ENCODE peak calls at places on chromosomes 4 and X, in six cellular contexts. P is transverse colon, I is cardiac muscle cell, Q is right cardiac atrium, D is lower leg skin, V is HCT116. M is an unnamed sample.

GRCh38 chr4:104490770-104491395 is 3.8 kb downstream of the CXXC4 start:
- DNase-seq in P (peak), I (peak), V (no peak), Q (peak), D (peak), M (no peak)

GRCh38 chrX:141924293-141924692 is 20.6 kb downstream of the MAGEC1 start:
- DNase-seq in Q (no peak), P (no peak), D (no peak), V (no peak), I (no peak), M (no peak)

GRCh38 chrX:39149761-39150160 is 348.5 kb downstream of the MID1IP1 start:
- DNase-seq in P (peak), I (peak), D (peak), V (no peak), Q (peak), M (no peak)

GRCh38 chr4:147345662-147346061 is 135.2 kb upstream of the EDNRA start:
- DNase-seq in I (no peak), Q (no peak), D (no peak), P (no peak), V (no peak), M (no peak)

GRCh38 chrX:23890933-23891332 is 16.8 kb downstream of the APOO start:
- DNase-seq in V (no peak), D (no peak), P (no peak), Q (no peak), I (no peak), M (no peak)

GRCh38 chr4:137106733-137107132 is 425.6 kb downstream of the PCDH18 start:
- DNase-seq in D (no peak), P (no peak), V (no peak), Q (no peak), I (no peak), M (no peak)

GRCh38 chr4:82706349-82707000 is 92.1 kb downstream of the SCD5 start:
- DNase-seq in V (no peak), D (no peak), Q (no peak), I (peak), P (no peak), M (peak)

GRCh38 chr4:17316566-17316965 is 195.3 kb downstream of the QDPR start:
- DNase-seq in I (no peak), Q (no peak), P (no peak), V (no peak), D (no peak), M (no peak)

GRCh38 chr4:2817701-2818350 is 24.9 kb downstream of the SH3BP2 start:
- DNase-seq in V (peak), D (no peak), Q (peak), I (peak), P (peak), M (no peak)

GRCh38 chr4:108351806-108352205 is 183.1 kb upstream of the LEF1 start:
- DNase-seq in V (no peak), D (no peak), I (peak), P (no peak), Q (no peak), M (no peak)

GRCh38 chr4:44447563-44448504 is 775 bp downstream of the KCTD8 start:
- DNase-seq in V (no peak), D (peak), I (peak), P (no peak), Q (peak), M (no peak)

GRCh38 chr4:180134116-180134866 is 2108.9 kb upstream of the TENM3 start:
- DNase-seq in D (no peak), V (no peak), I (no peak), Q (no peak), P (peak), M (peak)

GRCh38 chr4:7429601-7430078 is 5.1 kb downstream of the PSAPL1 start:
- DNase-seq in Q (peak), P (no peak), D (peak), I (no peak), V (no peak), M (no peak)

GRCh38 chr4:77022581-77023133 is 53.1 kb downstream of the CCNI start:
- DNase-seq in Q (no peak), V (no peak), P (no peak), I (peak), D (no peak), M (no peak)

GRCh38 chr4:156898373-156899117 is 73.1 kb downstream of the PDGFC start:
- DNase-seq in P (no peak), Q (no peak), I (peak), V (no peak), D (no peak), M (no peak)

GRCh38 chrX:12494400-12495138 is 296.6 kb upstream of the PRPS2 start:
- DNase-seq in I (no peak), Q (no peak), D (no peak), P (no peak), V (no peak), M (no peak)

GRCh38 chrX:155949098-155949497 is 48.4 kb upstream of the IL9R start:
- DNase-seq in V (no peak), P (no peak), D (no peak), Q (no peak), I (peak), M (no peak)

DNA sequence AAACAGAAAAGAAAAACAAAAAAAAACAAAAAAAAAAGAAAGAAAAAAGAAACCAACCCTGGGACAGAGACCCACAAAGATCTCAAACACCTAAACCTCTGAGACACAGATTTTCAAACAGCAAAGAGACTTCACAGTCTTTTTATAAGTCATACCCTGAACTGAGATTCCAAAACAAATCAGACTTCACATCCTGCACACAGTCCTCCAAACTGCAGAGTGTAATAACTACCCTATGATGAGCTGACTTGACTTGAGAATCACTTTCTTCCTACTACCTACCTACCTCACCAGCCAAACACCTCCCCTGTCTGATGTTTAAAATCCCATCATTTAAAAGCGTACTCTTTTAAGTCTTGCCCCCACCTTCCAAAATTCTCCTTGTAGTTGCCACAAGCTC is 25.2 kb upstream of the GLOD5 start:
- DNase-seq in V (no peak), P (no peak), Q (no peak), I (no peak), D (no peak), M (no peak)
- H3K4me3 ChIP-seq in V (peak), P (no peak), Q (peak), I (peak), D (no peak), M (peak)

GRCh38 chr4:183723561-183724228 is 64.6 kb downstream of the TRAPPC11 start:
- DNase-seq in Q (no peak), D (no peak), V (no peak), P (no peak), I (no peak), M (no peak)
- H3K4me3 ChIP-seq in Q (no peak), D (no peak), V (no peak), P (no peak), I (no peak), M (no peak)

DNA sequence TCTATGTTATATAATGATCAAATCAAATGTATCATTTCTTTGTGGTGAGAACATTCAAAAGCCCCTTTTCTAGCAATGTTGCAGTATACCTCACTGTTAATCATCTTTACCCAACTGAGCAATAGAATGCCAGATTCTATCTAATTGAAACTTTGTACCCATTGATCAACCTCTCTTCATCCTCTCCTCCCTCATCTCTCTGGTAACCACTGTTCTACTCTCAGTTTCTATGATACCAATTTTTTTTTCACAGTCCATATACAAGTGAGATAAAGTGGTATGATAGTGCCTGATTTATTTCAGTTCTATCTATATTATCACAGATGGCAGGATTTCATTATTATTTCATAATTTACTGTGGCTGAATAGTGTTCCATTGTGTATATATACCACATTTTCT is 209.8 kb downstream of the SPCS3 start:
- DNase-seq in Q (no peak), P (no peak), D (no peak), I (no peak), V (no peak), M (no peak)
- H3K4me3 ChIP-seq in Q (no peak), P (no peak), D (no peak), I (no peak), V (no peak), M (no peak)

DNA sequence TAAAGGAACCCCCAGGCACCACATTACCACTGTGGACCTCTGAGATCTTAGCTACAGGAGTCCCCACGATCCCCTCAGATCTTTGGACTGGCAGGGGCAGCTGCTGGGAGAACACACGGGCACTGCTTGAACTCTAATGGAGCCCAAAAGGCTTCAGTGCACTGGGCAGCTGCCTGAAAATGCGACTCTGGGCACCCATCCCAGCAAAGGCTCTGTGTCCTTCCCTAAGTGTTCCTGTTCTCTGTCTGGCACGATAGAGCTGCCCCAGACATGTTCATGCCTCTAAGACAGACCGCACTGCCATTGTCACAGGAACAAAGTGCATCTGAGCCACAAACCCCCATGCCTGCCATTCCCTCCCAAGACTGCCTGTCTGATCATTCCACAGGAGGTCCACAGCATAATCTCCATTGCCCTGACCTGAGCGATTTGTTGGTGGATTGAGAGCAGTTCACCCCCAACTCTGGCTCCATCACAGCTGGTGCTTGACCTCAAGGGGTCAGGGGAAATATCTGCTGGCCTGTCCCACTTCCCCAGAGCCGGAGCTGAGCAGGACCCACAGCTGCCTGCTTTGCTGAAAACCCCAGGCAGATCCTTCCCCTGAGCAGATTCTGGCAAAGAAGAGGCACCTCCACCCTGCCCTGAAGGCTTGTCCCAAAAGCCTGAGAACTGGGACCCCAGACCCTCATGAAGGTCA is 436.0 kb upstream of the INTU start:
- DNase-seq in P (no peak), Q (peak), D (no peak), I (no peak), V (no peak), M (no peak)
- H3K4me3 ChIP-seq in P (no peak), Q (no peak), D (no peak), I (no peak), V (no peak), M (no peak)